ENCODE peak calls at places on chromosomes 2 and 18, in six cellular contexts. B is A549, S is lower lobe of right lung, O is endothelial cell, Q is HFFc6, C is foreskin fibroblast. J is an unnamed sample.
A peak's percentile ranks its signal among the peaks of the same experiment; 100 is the strongest.

GRCh38 chr2:24048662-24049484 is 668 bp upstream of the FKBP1B start:
- DNase-seq in B (no peak), S (no peak), O (no peak), Q (no peak), C (no peak), J (no peak)

GRCh38 chr2:176211110-176211509 is 22.6 kb downstream of the HOXD1 start:
- DNase-seq in B (no peak), S (no peak), O (no peak), Q (no peak), C (no peak), J (no peak)

GRCh38 chr18:54149078-54149697 is 75.3 kb downstream of the MBD2 start:
- DNase-seq in B (peak; percentile 46), S (no peak), O (no peak), Q (peak; percentile 85), C (peak; percentile 85), J (no peak)

GRCh38 chr2:55861733-55862132 is 61.8 kb downstream of the EFEMP1 start:
- DNase-seq in B (no peak), S (no peak), O (no peak), Q (no peak), C (no peak), J (no peak)

GRCh38 chr18:75815767-75816166 is 388.3 kb upstream of the SMIM21 start:
- DNase-seq in B (no peak), S (no peak), O (no peak), Q (no peak), C (no peak), J (no peak)

GRCh38 chr2:173149491-173149890 is 73.8 kb downstream of the MAP3K20 start:
- DNase-seq in B (no peak), S (no peak), O (no peak), Q (no peak), C (no peak), J (peak; percentile 60)

GRCh38 chr18:13629841-13630747 is 96.3 kb downstream of the FAM210A start:
- DNase-seq in B (peak; percentile 61), S (no peak), O (peak; percentile 59), Q (peak; percentile 48), C (peak; percentile 48), J (no peak)

GRCh38 chr2:45388541-45389100 is 222.4 kb downstream of the SRBD1 start:
- DNase-seq in B (no peak), S (no peak), O (no peak), Q (no peak), C (no peak), J (no peak)

GRCh38 chr2:5932556-5933469 is 240.6 kb downstream of the SOX11 start:
- DNase-seq in B (no peak), S (no peak), O (no peak), Q (no peak), C (no peak), J (no peak)

DNA sequence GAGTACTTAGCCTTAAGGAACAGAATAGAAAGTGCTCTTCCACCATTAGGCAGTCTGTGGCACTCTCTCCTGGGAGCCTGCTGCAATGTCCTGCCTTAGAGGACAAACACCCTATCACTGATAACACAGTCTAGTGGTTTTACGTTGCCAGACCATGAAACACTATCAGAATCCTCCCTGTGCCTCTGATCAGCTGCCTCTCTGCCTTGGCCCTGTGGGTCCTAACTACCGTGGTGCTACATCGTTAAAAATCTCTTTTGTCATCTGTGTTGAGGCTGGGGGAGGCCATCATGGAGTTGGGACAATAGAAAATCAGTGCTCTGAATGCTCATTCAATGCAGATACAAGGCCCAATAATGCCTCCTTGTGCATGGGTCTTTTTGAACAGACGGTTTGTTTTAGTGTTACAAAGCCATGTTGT is 11.9 kb upstream of the APCDD1 start:
- DNase-seq in B (no peak), S (no peak), O (no peak), Q (peak; percentile 20), C (no peak), J (no peak)
- TF ChIP-seq CTCF in B (no peak), S (peak; percentile 20), O (no peak), Q (peak; percentile 48), C (peak; percentile 14), J (no peak)

GRCh38 chr2:40760071-40760666 is 308.3 kb upstream of the SLC8A1 start:
- DNase-seq in B (peak; percentile 19), S (no peak), O (peak; percentile 58), Q (peak; percentile 72), C (peak; percentile 51), J (no peak)
- TF ChIP-seq CTCF in B (peak; percentile 56), S (peak; percentile 42), O (peak; percentile 51), Q (peak; percentile 95), C (peak; percentile 87), J (no peak)

DNA sequence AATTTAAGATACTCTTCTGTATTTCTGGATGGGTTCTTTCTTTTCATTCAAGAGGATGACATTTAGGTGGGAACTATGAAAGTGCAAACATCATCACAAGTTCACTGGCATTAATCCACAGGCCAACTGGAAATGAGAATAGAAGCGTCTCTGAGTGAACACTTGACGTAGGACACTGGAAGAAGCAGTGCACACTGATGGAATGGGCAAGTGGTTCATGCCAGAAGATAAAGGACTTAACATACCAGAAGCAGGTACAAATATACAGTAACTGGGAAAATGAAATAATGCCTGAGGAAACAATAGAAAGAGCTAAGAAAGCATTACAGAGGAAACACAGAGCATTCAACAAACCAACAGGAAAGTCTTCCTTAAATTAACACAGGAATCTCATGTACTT is 120.9 kb upstream of the CCDC195 start:
- DNase-seq in B (no peak), S (no peak), O (no peak), Q (no peak), C (no peak), J (no peak)
- TF ChIP-seq CTCF in B (no peak), S (no peak), O (no peak), Q (no peak), C (no peak), J (no peak)

DNA sequence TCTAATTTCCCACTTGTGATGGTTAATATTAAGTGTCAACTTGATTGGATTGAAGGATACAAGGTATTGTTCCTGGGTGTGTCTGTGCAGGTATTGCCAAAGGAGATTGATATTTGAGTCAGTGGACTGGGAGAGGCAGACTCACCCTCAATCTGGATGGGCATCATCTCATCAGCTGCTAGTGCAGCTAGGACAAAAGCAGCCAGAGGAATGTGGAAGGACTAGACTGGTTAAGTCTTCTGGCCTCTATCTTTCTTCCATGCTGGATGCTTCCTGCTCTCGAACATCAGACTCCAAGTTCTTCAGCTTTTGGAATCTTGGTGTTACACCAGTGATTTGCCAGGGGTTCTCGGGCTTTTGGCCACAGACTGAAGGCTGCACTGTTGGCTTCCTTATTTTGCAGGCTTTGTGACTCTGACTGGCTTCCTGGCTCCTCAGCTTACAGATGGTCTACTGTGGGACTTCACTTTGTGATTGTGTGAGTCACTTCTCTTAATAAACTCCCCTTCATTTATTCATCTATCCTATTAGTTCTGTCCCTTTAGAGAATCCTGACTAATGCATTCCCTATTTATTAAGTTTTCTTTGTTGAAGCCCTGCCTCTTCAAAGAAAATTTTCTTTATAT is 1087.5 kb upstream of the NXPH2 start:
- DNase-seq in B (no peak), S (no peak), O (no peak), Q (no peak), C (no peak), J (no peak)
- TF ChIP-seq CTCF in B (no peak), S (no peak), O (no peak), Q (no peak), C (no peak), J (no peak)

GRCh38 chr2:223602972-223603371 is 811 bp upstream of the SCG2 start:
- DNase-seq in B (no peak), S (no peak), O (no peak), Q (no peak), C (no peak), J (no peak)

GRCh38 chr2:223599646-223600009 is 2.5 kb downstream of the SCG2 start:
- DNase-seq in B (no peak), S (no peak), O (no peak), Q (no peak), C (no peak), J (no peak)

GRCh38 chr2:223604231-223604630 is 2.1 kb upstream of the SCG2 start:
- DNase-seq in B (no peak), S (no peak), O (no peak), Q (no peak), C (no peak), J (no peak)

GRCh38 chr2:223600056-223600455 is 2.1 kb downstream of the SCG2 start:
- DNase-seq in B (no peak), S (no peak), O (no peak), Q (no peak), C (no peak), J (no peak)

GRCh38 chr2:223601932-223602676 is at the start of gene SCG2:
- DNase-seq in B (peak; percentile 64), S (peak; percentile 71), O (peak; percentile 72), Q (peak; percentile 89), C (peak; percentile 92), J (peak; percentile 16)
- TF ChIP-seq CTCF in B (peak; percentile 52), S (peak; percentile 31), O (peak; percentile 64), Q (peak; percentile 80), C (peak; percentile 13), J (no peak)

GRCh38 chr18:33421225-33421624 is 19.3 kb downstream of the CCDC178 start:
- DNase-seq in B (no peak), S (no peak), O (no peak), Q (no peak), C (no peak), J (no peak)
- TF ChIP-seq CTCF in B (no peak), S (no peak), O (no peak), Q (no peak), C (no peak), J (no peak)

GRCh38 chr2:134160793-134161504 is 92.9 kb upstream of the MGAT5 start:
- DNase-seq in B (no peak), S (peak; percentile 61), O (no peak), Q (no peak), C (peak; percentile 32), J (no peak)
- TF ChIP-seq CTCF in B (no peak), S (no peak), O (no peak), Q (no peak), C (no peak), J (no peak)

GRCh38 chr2:2910259-2910658 is 467.4 kb downstream of the EIPR1 start:
- DNase-seq in B (no peak), S (no peak), O (no peak), Q (no peak), C (no peak), J (no peak)
- TF ChIP-seq CTCF in B (no peak), S (no peak), O (no peak), Q (no peak), C (no peak), J (no peak)

GRCh38 chr2:29640360-29640759 is 281.0 kb downstream of the ALK start:
- DNase-seq in B (no peak), S (no peak), O (no peak), Q (no peak), C (no peak), J (no peak)

GRCh38 chr2:29650634-29651097 is 270.7 kb downstream of the ALK start:
- DNase-seq in B (no peak), S (no peak), O (no peak), Q (no peak), C (no peak), J (no peak)

DNA sequence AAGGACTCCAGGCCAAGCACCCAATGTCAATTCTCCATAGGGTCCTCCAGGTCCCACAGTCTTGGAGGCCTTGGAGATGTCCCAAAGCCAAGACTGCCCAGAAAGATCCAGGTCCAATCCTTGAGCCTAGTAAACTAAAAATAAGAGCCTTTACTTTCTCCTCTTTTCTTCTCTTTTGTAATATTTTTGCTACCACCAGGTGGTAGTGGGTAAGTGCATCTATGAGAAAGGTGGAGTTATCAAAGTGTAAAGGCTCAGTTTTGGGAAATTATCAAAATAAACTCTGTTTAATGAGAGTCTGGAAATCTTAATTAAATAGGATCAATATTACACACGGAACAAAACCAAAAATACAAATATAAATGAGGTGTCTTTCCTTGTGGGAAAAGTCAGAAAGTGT is 276.4 kb downstream of the ALK start:
- DNase-seq in B (no peak), S (no peak), O (no peak), Q (no peak), C (no peak), J (no peak)
- TF ChIP-seq CTCF in B (peak; percentile 15), S (no peak), O (peak; percentile 18), Q (peak; percentile 33), C (no peak), J (no peak)

GRCh38 chr2:186841940-186842339 is 7.0 kb downstream of the ZSWIM2 start:
- DNase-seq in B (no peak), S (no peak), O (no peak), Q (peak; percentile 62), C (peak; percentile 51), J (no peak)
- TF ChIP-seq CTCF in B (no peak), S (no peak), O (no peak), Q (no peak), C (no peak), J (no peak)